ENCODE peak calls at places on chromosomes 3 and 15, in eight cellular contexts. One of them, this sample, is unnamed.

GRCh38 chr15:83739629-83740028 is 85.7 kb downstream of the ADAMTSL3 start:
- DNase-seq in mesothelial cell of epicardium: no peak
- DNase-seq in IMR-90: no peak
- DNase-seq in HCT116: no peak
- DNase-seq in transverse colon: no peak
- DNase-seq in cardiac fibroblast: no peak
- DNase-seq in epithelial cell of esophagus: no peak
- DNase-seq in colonic mucosa: no peak
- DNase-seq in this sample: no peak

GRCh38 chr3:61960976-61961375 is 399.6 kb downstream of the PTPRG start:
- DNase-seq in mesothelial cell of epicardium: no peak
- DNase-seq in IMR-90: no peak
- DNase-seq in HCT116: no peak
- DNase-seq in transverse colon: no peak
- DNase-seq in cardiac fibroblast: no peak
- DNase-seq in epithelial cell of esophagus: peak; percentile 46
- DNase-seq in colonic mucosa: no peak
- DNase-seq in this sample: no peak

GRCh38 chr15:52546031-52546751 is 17.5 kb upstream of the MYO5A start:
- DNase-seq in mesothelial cell of epicardium: no peak
- DNase-seq in IMR-90: no peak
- DNase-seq in HCT116: no peak
- DNase-seq in transverse colon: no peak
- DNase-seq in cardiac fibroblast: no peak
- DNase-seq in epithelial cell of esophagus: no peak
- DNase-seq in colonic mucosa: no peak
- DNase-seq in this sample: no peak

GRCh38 chr3:8627949-8628348 is 16.6 kb downstream of the SSUH2 start:
- DNase-seq in mesothelial cell of epicardium: no peak
- DNase-seq in IMR-90: no peak
- DNase-seq in HCT116: no peak
- DNase-seq in transverse colon: no peak
- DNase-seq in cardiac fibroblast: no peak
- DNase-seq in epithelial cell of esophagus: no peak
- DNase-seq in colonic mucosa: no peak
- DNase-seq in this sample: no peak

GRCh38 chr3:81769271-81769670 is 7.8 kb upstream of the GBE1 start:
- DNase-seq in mesothelial cell of epicardium: no peak
- DNase-seq in IMR-90: peak; percentile 43
- DNase-seq in HCT116: no peak
- DNase-seq in transverse colon: no peak
- DNase-seq in cardiac fibroblast: no peak
- DNase-seq in epithelial cell of esophagus: no peak
- DNase-seq in colonic mucosa: no peak
- DNase-seq in this sample: no peak

GRCh38 chr3:172512363-172512762 is 10.9 kb downstream of the TNFSF10 start:
- DNase-seq in mesothelial cell of epicardium: no peak
- DNase-seq in IMR-90: no peak
- DNase-seq in HCT116: no peak
- DNase-seq in transverse colon: peak; percentile 67
- DNase-seq in cardiac fibroblast: peak; percentile 88
- DNase-seq in epithelial cell of esophagus: no peak
- DNase-seq in colonic mucosa: peak; percentile 66
- DNase-seq in this sample: no peak

GRCh38 chr3:192013110-192013509 is 552.1 kb downstream of the PYDC2 start:
- DNase-seq in mesothelial cell of epicardium: no peak
- DNase-seq in IMR-90: no peak
- DNase-seq in HCT116: no peak
- DNase-seq in transverse colon: no peak
- DNase-seq in cardiac fibroblast: no peak
- DNase-seq in epithelial cell of esophagus: no peak
- DNase-seq in colonic mucosa: no peak
- DNase-seq in this sample: no peak

GRCh38 chr3:138173769-138174420 is 826 bp downstream of the DBR1 start:
- DNase-seq in mesothelial cell of epicardium: no peak
- DNase-seq in IMR-90: no peak
- DNase-seq in HCT116: no peak
- DNase-seq in transverse colon: no peak
- DNase-seq in cardiac fibroblast: peak; percentile 10
- DNase-seq in epithelial cell of esophagus: peak; percentile 3
- DNase-seq in colonic mucosa: no peak
- DNase-seq in this sample: no peak

GRCh38 chr15:36808401-36809160 is 229.2 kb downstream of the CDIN1 start:
- DNase-seq in mesothelial cell of epicardium: no peak
- DNase-seq in IMR-90: peak; percentile 25
- DNase-seq in HCT116: no peak
- DNase-seq in transverse colon: no peak
- DNase-seq in cardiac fibroblast: peak; percentile 50
- DNase-seq in epithelial cell of esophagus: no peak
- DNase-seq in colonic mucosa: no peak
- DNase-seq in this sample: no peak

GRCh38 chr15:82807920-82808633 is 1.4 kb upstream of the WHAMM start:
- DNase-seq in mesothelial cell of epicardium: no peak
- DNase-seq in IMR-90: no peak
- DNase-seq in HCT116: no peak
- DNase-seq in transverse colon: no peak
- DNase-seq in cardiac fibroblast: no peak
- DNase-seq in epithelial cell of esophagus: no peak
- DNase-seq in colonic mucosa: no peak
- DNase-seq in this sample: no peak

GRCh38 chr3:51646091-51646490 is 25.0 kb upstream of the TEX264 start:
- DNase-seq in mesothelial cell of epicardium: no peak
- DNase-seq in IMR-90: peak; percentile 34
- DNase-seq in HCT116: no peak
- DNase-seq in transverse colon: no peak
- DNase-seq in cardiac fibroblast: no peak
- DNase-seq in epithelial cell of esophagus: no peak
- DNase-seq in colonic mucosa: no peak
- DNase-seq in this sample: no peak

GRCh38 chr15:37981781-37982180 is 47.3 kb downstream of the TMCO5A start:
- DNase-seq in mesothelial cell of epicardium: no peak
- DNase-seq in IMR-90: peak; percentile 55
- DNase-seq in HCT116: peak; percentile 39
- DNase-seq in transverse colon: no peak
- DNase-seq in cardiac fibroblast: peak; percentile 59
- DNase-seq in epithelial cell of esophagus: peak; percentile 41
- DNase-seq in colonic mucosa: no peak
- DNase-seq in this sample: no peak
- TF ChIP-seq CTCF in mesothelial cell of epicardium: no peak
- TF ChIP-seq CTCF in IMR-90: peak; percentile 44
- TF ChIP-seq CTCF in HCT116: peak; percentile 56
- TF ChIP-seq CTCF in transverse colon: no peak
- TF ChIP-seq CTCF in cardiac fibroblast: peak; percentile 47
- TF ChIP-seq CTCF in epithelial cell of esophagus: peak; percentile 46
- TF ChIP-seq CTCF in colonic mucosa: no peak
- TF ChIP-seq CTCF in this sample: no peak

DNA sequence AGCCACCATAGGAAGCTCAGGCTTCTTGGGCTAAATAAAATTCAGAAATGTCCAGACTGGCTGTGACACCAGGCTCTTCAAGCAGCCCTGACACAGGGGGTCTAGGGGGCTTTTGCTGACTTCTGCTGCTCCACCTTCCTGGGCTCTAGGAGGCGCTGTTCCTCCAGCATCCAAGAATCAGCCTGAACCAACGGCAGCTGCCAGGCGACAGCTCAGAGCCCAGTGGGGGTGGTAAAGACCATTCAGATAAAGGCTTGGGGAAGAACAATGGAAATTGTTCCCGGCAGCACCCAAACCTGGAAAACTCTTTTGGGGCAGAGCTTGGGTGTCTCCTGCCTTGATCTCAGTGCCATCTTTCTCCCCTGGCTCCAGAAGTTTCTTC is 21.6 kb upstream of the PSTPIP1 start:
- DNase-seq in mesothelial cell of epicardium: no peak
- DNase-seq in IMR-90: peak; percentile 20
- DNase-seq in HCT116: peak; percentile 22
- DNase-seq in transverse colon: no peak
- DNase-seq in cardiac fibroblast: peak; percentile 74
- DNase-seq in epithelial cell of esophagus: peak; percentile 34
- DNase-seq in colonic mucosa: no peak
- DNase-seq in this sample: peak; percentile 76
- TF ChIP-seq CTCF in mesothelial cell of epicardium: no peak
- TF ChIP-seq CTCF in IMR-90: peak; percentile 44
- TF ChIP-seq CTCF in HCT116: peak; percentile 79
- TF ChIP-seq CTCF in transverse colon: peak; percentile 8
- TF ChIP-seq CTCF in cardiac fibroblast: peak; percentile 79
- TF ChIP-seq CTCF in epithelial cell of esophagus: peak; percentile 28
- TF ChIP-seq CTCF in colonic mucosa: no peak
- TF ChIP-seq CTCF in this sample: peak; percentile 74

DNA sequence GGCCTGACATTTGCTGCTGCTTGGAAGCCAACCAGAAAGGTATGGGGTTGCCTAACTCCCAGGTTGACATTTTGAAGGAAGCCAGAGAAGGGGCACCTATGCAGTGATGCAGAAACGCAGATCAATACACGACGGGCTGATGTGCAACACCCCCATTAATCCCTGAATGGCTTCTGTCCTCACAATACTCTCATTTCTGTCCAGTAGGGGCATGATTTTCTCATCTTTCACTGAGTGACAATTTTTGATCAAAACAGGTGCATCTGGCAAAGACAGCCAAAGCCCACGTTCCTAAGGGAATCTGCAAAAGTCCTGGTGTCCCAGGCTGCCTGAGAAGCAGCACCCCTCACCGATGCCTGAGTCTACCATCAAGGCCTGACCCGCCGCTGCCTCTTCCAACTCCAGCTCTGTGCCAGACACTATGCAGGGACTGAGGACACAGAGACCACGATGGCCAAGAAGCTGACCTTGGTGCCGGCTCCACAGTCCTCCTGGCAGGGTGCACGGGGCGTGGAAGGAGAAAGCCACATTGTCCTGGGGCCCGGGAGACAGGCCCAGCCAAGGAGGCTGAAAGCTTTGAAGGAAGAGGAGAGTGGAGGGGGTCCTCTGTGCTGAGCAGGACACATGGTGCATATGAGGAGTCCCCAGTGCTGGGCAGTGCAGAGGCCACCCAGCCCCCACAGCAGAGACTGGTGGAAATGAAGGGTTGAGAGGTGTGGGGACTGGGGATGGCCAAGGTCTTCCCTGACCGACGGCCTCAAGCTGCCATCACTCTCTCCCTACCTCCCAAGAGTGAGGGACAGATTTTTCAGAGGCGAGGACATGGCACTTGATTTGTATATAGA is 159.6 kb downstream of the NUP210 start:
- DNase-seq in mesothelial cell of epicardium: no peak
- DNase-seq in IMR-90: no peak
- DNase-seq in HCT116: no peak
- DNase-seq in transverse colon: no peak
- DNase-seq in cardiac fibroblast: no peak
- DNase-seq in epithelial cell of esophagus: no peak
- DNase-seq in colonic mucosa: no peak
- DNase-seq in this sample: no peak
- TF ChIP-seq CTCF in mesothelial cell of epicardium: no peak
- TF ChIP-seq CTCF in IMR-90: no peak
- TF ChIP-seq CTCF in HCT116: peak; percentile 55
- TF ChIP-seq CTCF in transverse colon: no peak
- TF ChIP-seq CTCF in cardiac fibroblast: no peak
- TF ChIP-seq CTCF in epithelial cell of esophagus: no peak
- TF ChIP-seq CTCF in colonic mucosa: no peak
- TF ChIP-seq CTCF in this sample: peak; percentile 43

GRCh38 chr3:184338538-184338945 is 1.1 kb downstream of the FAM131A start:
- DNase-seq in mesothelial cell of epicardium: peak; percentile 72
- DNase-seq in IMR-90: peak; percentile 87
- DNase-seq in HCT116: no peak
- DNase-seq in transverse colon: peak; percentile 66
- DNase-seq in cardiac fibroblast: peak; percentile 93
- DNase-seq in epithelial cell of esophagus: peak; percentile 72
- DNase-seq in colonic mucosa: no peak
- DNase-seq in this sample: peak; percentile 95
- TF ChIP-seq CTCF in mesothelial cell of epicardium: no peak
- TF ChIP-seq CTCF in IMR-90: peak; percentile 9
- TF ChIP-seq CTCF in HCT116: no peak
- TF ChIP-seq CTCF in transverse colon: no peak
- TF ChIP-seq CTCF in cardiac fibroblast: peak; percentile 23
- TF ChIP-seq CTCF in epithelial cell of esophagus: no peak
- TF ChIP-seq CTCF in colonic mucosa: no peak
- TF ChIP-seq CTCF in this sample: peak; percentile 39

GRCh38 chr3:160134454-160134853 is 90.8 kb upstream of the C3orf80 start:
- DNase-seq in mesothelial cell of epicardium: no peak
- DNase-seq in IMR-90: no peak
- DNase-seq in HCT116: peak; percentile 74
- DNase-seq in transverse colon: no peak
- DNase-seq in cardiac fibroblast: no peak
- DNase-seq in epithelial cell of esophagus: peak; percentile 16
- DNase-seq in colonic mucosa: no peak
- DNase-seq in this sample: no peak
- TF ChIP-seq CTCF in mesothelial cell of epicardium: no peak
- TF ChIP-seq CTCF in IMR-90: no peak
- TF ChIP-seq CTCF in HCT116: peak; percentile 51
- TF ChIP-seq CTCF in transverse colon: no peak
- TF ChIP-seq CTCF in cardiac fibroblast: no peak
- TF ChIP-seq CTCF in epithelial cell of esophagus: peak; percentile 15
- TF ChIP-seq CTCF in colonic mucosa: no peak
- TF ChIP-seq CTCF in this sample: no peak